ENCODE peak calls at places on chromosomes 2 and 18, in six cellular contexts. One of them, this sample, is unnamed.

GRCh38 chr2:56102866-56103265 is 80.9 kb upstream of the CCDC85A start:
- DNase-seq in endothelial cell of umbilical vein: no peak
- DNase-seq in cardiac fibroblast: peak; percentile 81
- DNase-seq in NB4: no peak
- DNase-seq in AG10803: peak; percentile 29
- DNase-seq in BJ: peak; percentile 1
- DNase-seq in this sample: no peak

GRCh38 chr2:147525724-147526489 is 318.9 kb upstream of the ACVR2A start:
- DNase-seq in cardiac fibroblast: no peak
- DNase-seq in endothelial cell of umbilical vein: no peak
- DNase-seq in NB4: no peak
- DNase-seq in AG10803: no peak
- DNase-seq in BJ: no peak
- DNase-seq in this sample: no peak

GRCh38 chr2:30197570-30197969 is 33.8 kb upstream of the LBH start:
- DNase-seq in cardiac fibroblast: no peak
- DNase-seq in endothelial cell of umbilical vein: no peak
- DNase-seq in AG10803: no peak
- DNase-seq in NB4: no peak
- DNase-seq in BJ: no peak
- DNase-seq in this sample: no peak

GRCh38 chr2:63738019-63738418 is 103.7 kb upstream of the UGP2 start:
- DNase-seq in AG10803: no peak
- DNase-seq in cardiac fibroblast: peak; percentile 55
- DNase-seq in NB4: no peak
- DNase-seq in endothelial cell of umbilical vein: no peak
- DNase-seq in BJ: no peak
- DNase-seq in this sample: no peak

GRCh38 chr2:196334710-196335109 is 163.3 kb upstream of the STK17B start:
- DNase-seq in cardiac fibroblast: no peak
- DNase-seq in endothelial cell of umbilical vein: no peak
- DNase-seq in NB4: no peak
- DNase-seq in AG10803: no peak
- DNase-seq in BJ: no peak
- DNase-seq in this sample: no peak

GRCh38 chr2:71784734-71785549 is 331.6 kb downstream of the DYSF start:
- DNase-seq in endothelial cell of umbilical vein: no peak
- DNase-seq in AG10803: peak; percentile 50
- DNase-seq in cardiac fibroblast: peak; percentile 43
- DNase-seq in NB4: no peak
- DNase-seq in BJ: no peak
- DNase-seq in this sample: no peak

GRCh38 chr2:186426153-186427016 is 59.7 kb upstream of the ZC3H15 start:
- DNase-seq in cardiac fibroblast: no peak
- DNase-seq in AG10803: no peak
- DNase-seq in BJ: no peak
- DNase-seq in NB4: no peak
- DNase-seq in endothelial cell of umbilical vein: no peak
- DNase-seq in this sample: no peak

GRCh38 chr2:151374426-151374825 is 17.0 kb downstream of the TNFAIP6 start:
- DNase-seq in NB4: peak; percentile 35
- DNase-seq in endothelial cell of umbilical vein: peak; percentile 66
- DNase-seq in AG10803: peak; percentile 71
- DNase-seq in BJ: peak; percentile 80
- DNase-seq in cardiac fibroblast: peak; percentile 88
- DNase-seq in this sample: peak; percentile 70

GRCh38 chr18:2070636-2071035 is 500.7 kb downstream of the METTL4 start:
- DNase-seq in endothelial cell of umbilical vein: no peak
- DNase-seq in cardiac fibroblast: no peak
- DNase-seq in BJ: no peak
- DNase-seq in NB4: no peak
- DNase-seq in AG10803: no peak
- DNase-seq in this sample: no peak

GRCh38 chr2:32330136-32330535 is 26.7 kb upstream of the BIRC6 start:
- DNase-seq in cardiac fibroblast: no peak
- DNase-seq in AG10803: peak; percentile 91
- DNase-seq in NB4: no peak
- DNase-seq in endothelial cell of umbilical vein: no peak
- DNase-seq in BJ: peak; percentile 18
- DNase-seq in this sample: peak; percentile 25

GRCh38 chr2:218396688-218397501 is 2.8 kb upstream of the CTDSP1 start:
- DNase-seq in cardiac fibroblast: peak; percentile 70
- DNase-seq in endothelial cell of umbilical vein: peak; percentile 62
- DNase-seq in NB4: peak; percentile 95
- DNase-seq in AG10803: peak; percentile 79
- DNase-seq in BJ: no peak
- DNase-seq in this sample: no peak

GRCh38 chr2:148508878-148509702 is 135.5 kb upstream of the EPC2 start:
- DNase-seq in endothelial cell of umbilical vein: peak; percentile 87
- DNase-seq in cardiac fibroblast: peak; percentile 89
- DNase-seq in NB4: peak; percentile 90
- DNase-seq in BJ: no peak
- DNase-seq in AG10803: peak; percentile 75
- DNase-seq in this sample: peak; percentile 46

GRCh38 chr18:6994719-6995430 is 122.7 kb downstream of the LAMA1 start:
- DNase-seq in NB4: no peak
- DNase-seq in cardiac fibroblast: no peak
- DNase-seq in BJ: no peak
- DNase-seq in endothelial cell of umbilical vein: no peak
- DNase-seq in AG10803: peak; percentile 39
- DNase-seq in this sample: peak; percentile 1

GRCh38 chr2:134717706-134718094 is 1.1 kb downstream of the TMEM163 start:
- DNase-seq in cardiac fibroblast: no peak
- DNase-seq in endothelial cell of umbilical vein: no peak
- DNase-seq in NB4: no peak
- DNase-seq in AG10803: no peak
- DNase-seq in BJ: no peak
- DNase-seq in this sample: no peak

GRCh38 chr2:19329445-19329844 is 29.0 kb downstream of the OSR1 start:
- DNase-seq in endothelial cell of umbilical vein: no peak
- DNase-seq in NB4: no peak
- DNase-seq in BJ: no peak
- DNase-seq in AG10803: no peak
- DNase-seq in cardiac fibroblast: no peak
- DNase-seq in this sample: no peak

GRCh38 chr18:22282311-22283235 is 113.2 kb downstream of the GATA6 start:
- DNase-seq in cardiac fibroblast: peak; percentile 97
- DNase-seq in BJ: peak; percentile 13
- DNase-seq in AG10803: peak; percentile 58
- DNase-seq in endothelial cell of umbilical vein: peak; percentile 96
- DNase-seq in NB4: peak; percentile 87
- DNase-seq in this sample: peak; percentile 29

GRCh38 chr2:2788076-2788475 is 457.0 kb upstream of the MYT1L start:
- DNase-seq in endothelial cell of umbilical vein: no peak
- DNase-seq in AG10803: no peak
- DNase-seq in NB4: no peak
- DNase-seq in BJ: no peak
- DNase-seq in cardiac fibroblast: no peak
- DNase-seq in this sample: no peak

GRCh38 chr2:37344453-37345361 is at the start of gene QPCT:
- DNase-seq in endothelial cell of umbilical vein: peak; percentile 39
- DNase-seq in NB4: peak; percentile 80
- DNase-seq in cardiac fibroblast: peak; percentile 21
- DNase-seq in BJ: no peak
- DNase-seq in AG10803: peak; percentile 50
- DNase-seq in this sample: no peak

GRCh38 chr2:109205447-109205846 is 76.4 kb downstream of the SH3RF3 start:
- DNase-seq in cardiac fibroblast: no peak
- DNase-seq in BJ: no peak
- DNase-seq in endothelial cell of umbilical vein: no peak
- DNase-seq in AG10803: no peak
- DNase-seq in NB4: no peak
- DNase-seq in this sample: no peak

GRCh38 chr18:71223487-71223886 is 934.6 kb downstream of the SOCS6 start:
- DNase-seq in endothelial cell of umbilical vein: no peak
- DNase-seq in cardiac fibroblast: peak; percentile 38
- DNase-seq in BJ: no peak
- DNase-seq in NB4: peak; percentile 4
- DNase-seq in AG10803: no peak
- DNase-seq in this sample: no peak

GRCh38 chr2:121049141-121049540 is 235.9 kb downstream of the TFCP2L1 start:
- DNase-seq in cardiac fibroblast: no peak
- DNase-seq in AG10803: no peak
- DNase-seq in endothelial cell of umbilical vein: no peak
- DNase-seq in NB4: no peak
- DNase-seq in BJ: no peak
- DNase-seq in this sample: no peak

GRCh38 chr2:130387071-130387400 is 31.2 kb downstream of the PTPN18 start:
- DNase-seq in cardiac fibroblast: no peak
- DNase-seq in BJ: no peak
- DNase-seq in AG10803: no peak
- DNase-seq in NB4: no peak
- DNase-seq in endothelial cell of umbilical vein: no peak
- DNase-seq in this sample: no peak

GRCh38 chr2:121666042-121666441 is 16.8 kb upstream of the CLASP1 start:
- DNase-seq in AG10803: no peak
- DNase-seq in endothelial cell of umbilical vein: no peak
- DNase-seq in cardiac fibroblast: no peak
- DNase-seq in NB4: no peak
- DNase-seq in BJ: no peak
- DNase-seq in this sample: no peak

GRCh38 chr2:181772777-181773176 is 92.5 kb upstream of the NEUROD1 start:
- DNase-seq in BJ: no peak
- DNase-seq in endothelial cell of umbilical vein: no peak
- DNase-seq in AG10803: no peak
- DNase-seq in NB4: no peak
- DNase-seq in cardiac fibroblast: no peak
- DNase-seq in this sample: no peak

GRCh38 chr2:226903179-226903578 is 67.3 kb downstream of the RHBDD1 start:
- DNase-seq in AG10803: peak; percentile 83
- DNase-seq in BJ: no peak
- DNase-seq in cardiac fibroblast: peak; percentile 91
- DNase-seq in endothelial cell of umbilical vein: no peak
- DNase-seq in NB4: no peak
- DNase-seq in this sample: peak; percentile 58

GRCh38 chr2:174051741-174052638 is 86.8 kb upstream of the SP3 start:
- DNase-seq in cardiac fibroblast: peak; percentile 60
- DNase-seq in BJ: no peak
- DNase-seq in AG10803: peak; percentile 65
- DNase-seq in endothelial cell of umbilical vein: no peak
- DNase-seq in NB4: no peak
- DNase-seq in this sample: no peak

GRCh38 chr2:101516833-101517690 is 42.1 kb upstream of the RFX8 start:
- DNase-seq in endothelial cell of umbilical vein: peak; percentile 93
- DNase-seq in cardiac fibroblast: peak; percentile 99
- DNase-seq in NB4: peak; percentile 98
- DNase-seq in BJ: peak; percentile 76
- DNase-seq in AG10803: peak; percentile 95
- DNase-seq in this sample: peak; percentile 83

GRCh38 chr2:232592687-232593407 is 40.6 kb upstream of the EFHD1 start:
- DNase-seq in BJ: peak; percentile 91
- DNase-seq in endothelial cell of umbilical vein: peak; percentile 70
- DNase-seq in AG10803: peak; percentile 90
- DNase-seq in NB4: no peak
- DNase-seq in cardiac fibroblast: peak; percentile 89
- DNase-seq in this sample: peak; percentile 83
- TF ChIP-seq CTCF in BJ: peak; percentile 31
- TF ChIP-seq CTCF in endothelial cell of umbilical vein: no peak
- TF ChIP-seq CTCF in AG10803: peak; percentile 31
- TF ChIP-seq CTCF in NB4: no peak
- TF ChIP-seq CTCF in cardiac fibroblast: peak; percentile 26
- TF ChIP-seq CTCF in this sample: peak; percentile 13

DNA sequence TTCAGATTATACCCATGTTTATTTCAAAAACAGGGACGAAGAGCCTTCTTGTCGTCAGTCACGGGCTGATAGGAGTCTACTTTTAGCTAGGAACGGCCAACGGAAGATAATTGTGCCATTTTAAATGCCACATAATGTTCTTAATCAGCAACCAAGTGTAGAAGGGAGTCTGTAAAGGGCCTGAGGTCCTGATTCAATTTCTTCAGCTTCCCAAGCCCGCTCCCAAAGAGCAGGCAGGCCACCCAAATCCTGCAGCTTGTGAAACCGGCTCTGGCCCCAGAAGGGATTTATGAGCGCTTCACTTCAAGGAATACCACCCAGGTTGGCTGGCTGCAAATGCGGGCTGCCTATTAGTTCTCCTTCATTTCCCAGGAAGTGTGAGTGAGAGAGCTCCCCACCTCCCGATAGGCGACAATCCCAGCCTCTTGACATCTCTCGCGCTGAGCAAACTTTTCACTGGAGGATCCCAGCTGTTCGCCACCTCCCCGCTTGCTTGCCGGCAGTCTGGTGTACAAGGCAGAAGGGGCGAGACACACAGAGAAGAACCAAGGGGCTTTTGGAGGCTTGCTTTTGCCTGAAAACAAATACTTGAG is 272.9 kb downstream of the CDH20 start:
- DNase-seq in cardiac fibroblast: peak; percentile 54
- DNase-seq in BJ: no peak
- DNase-seq in NB4: no peak
- DNase-seq in endothelial cell of umbilical vein: no peak
- DNase-seq in AG10803: peak; percentile 68
- DNase-seq in this sample: no peak
- H3K4me3 ChIP-seq in cardiac fibroblast: peak overlapping the region; percentile 22
- H3K4me3 ChIP-seq in BJ: peak overlapping the region; percentile 33
- H3K4me3 ChIP-seq in NB4: no peak overlapping the region
- H3K4me3 ChIP-seq in endothelial cell of umbilical vein: no peak overlapping the region
- H3K4me3 ChIP-seq in AG10803: peak overlapping the region; percentile 50
- H3K4me3 ChIP-seq in this sample: no peak overlapping the region

DNA sequence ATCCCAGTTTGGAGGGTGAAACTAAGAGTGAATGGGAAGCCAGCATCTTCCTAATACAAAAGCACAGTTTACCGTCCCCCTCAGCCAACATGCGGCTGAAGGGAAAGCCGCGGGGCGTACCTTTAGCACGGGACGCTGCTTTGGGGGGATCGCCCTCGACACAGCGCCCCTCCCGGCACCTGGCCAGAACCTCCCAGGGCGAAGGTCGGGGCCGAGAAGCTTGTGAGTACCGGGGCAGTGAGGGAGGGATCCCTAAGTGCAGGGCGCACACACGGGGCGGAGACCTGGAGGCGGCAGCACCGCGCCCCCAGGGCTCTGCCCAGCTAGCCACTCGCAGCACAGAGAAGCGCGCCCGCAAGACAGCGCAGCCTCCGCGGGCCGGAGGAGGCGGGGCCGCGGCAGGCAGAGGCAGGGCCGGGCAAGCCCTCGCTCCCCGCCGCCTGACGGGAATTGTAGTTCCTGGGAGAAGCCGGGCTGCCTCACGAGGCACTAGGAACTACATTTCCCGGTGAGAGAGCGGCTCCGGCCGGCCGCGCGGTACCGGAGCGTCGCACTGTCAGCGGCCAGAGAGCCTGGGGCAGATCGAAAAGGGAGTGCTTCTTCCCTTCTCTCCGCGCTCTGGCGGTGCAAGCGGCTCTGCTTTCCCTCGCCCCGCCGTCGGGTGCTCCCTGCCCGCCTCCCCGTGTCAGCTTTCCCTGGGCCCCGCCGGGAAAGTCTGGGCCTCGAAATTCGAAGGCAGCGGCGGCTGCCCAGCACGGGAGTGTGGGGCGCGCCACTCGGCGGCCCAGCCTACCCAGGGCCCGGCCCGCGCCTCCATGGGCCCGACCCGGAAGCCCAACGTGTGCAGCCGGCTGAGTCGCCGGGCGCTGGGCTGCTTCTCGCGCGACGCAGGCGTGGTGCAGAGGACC is at the start of the genes DCAF17 and METTL8:
- DNase-seq in AG10803: peak; percentile 95
- DNase-seq in NB4: peak; percentile 100
- DNase-seq in cardiac fibroblast: peak; percentile 94
- DNase-seq in BJ: peak; percentile 78
- DNase-seq in endothelial cell of umbilical vein: peak; percentile 97
- DNase-seq in this sample: peak; percentile 68
- TF ChIP-seq CTCF in AG10803: no peak
- TF ChIP-seq CTCF in NB4: peak; percentile 72
- TF ChIP-seq CTCF in cardiac fibroblast: peak; percentile 16
- TF ChIP-seq CTCF in BJ: peak; percentile 34
- TF ChIP-seq CTCF in endothelial cell of umbilical vein: peak; percentile 7
- TF ChIP-seq CTCF in this sample: peak; percentile 33

GRCh38 chr2:168174761-168175160 is 72.6 kb downstream of the STK39 start:
- DNase-seq in endothelial cell of umbilical vein: no peak
- DNase-seq in cardiac fibroblast: no peak
- DNase-seq in AG10803: no peak
- DNase-seq in BJ: no peak
- DNase-seq in NB4: peak; percentile 33
- DNase-seq in this sample: no peak
- H3K4me3 ChIP-seq in endothelial cell of umbilical vein: no peak overlapping the region
- H3K4me3 ChIP-seq in cardiac fibroblast: no peak overlapping the region
- H3K4me3 ChIP-seq in AG10803: no peak overlapping the region
- H3K4me3 ChIP-seq in BJ: no peak overlapping the region
- H3K4me3 ChIP-seq in NB4: no peak overlapping the region
- H3K4me3 ChIP-seq in this sample: no peak overlapping the region

This sample was measured in AG09309.